ENCODE peak calls at places on chromosomes 13 and 19, in six cellular contexts. R, T, I, P, O and M are unnamed samples.

GRCh38 chr13:82878536-82878935 is 1003.7 kb downstream of the SLITRK1 start:
- DNase-seq in I (no peak), O (no peak), T (no peak), R (no peak), P (peak), M (no peak)

GRCh38 chr19:16025108-16026101 is 50.9 kb upstream of the TPM4 start:
- DNase-seq in P (no peak), O (peak), R (peak), T (peak), I (peak), M (no peak)

GRCh38 chr13:114130131-114130707 is 2.2 kb downstream of the RASA3 start:
- DNase-seq in T (no peak), R (no peak), P (no peak), O (no peak), I (no peak), M (no peak)

GRCh38 chr13:93714171-93714570 is 487.6 kb downstream of the GPC6 start:
- DNase-seq in T (no peak), R (no peak), I (no peak), P (no peak), O (no peak), M (no peak)

GRCh38 chr13:30738526-30738925 is 3.2 kb downstream of the ALOX5AP start:
- DNase-seq in I (no peak), P (no peak), O (no peak), T (no peak), R (no peak), M (no peak)

GRCh38 chr19:351976-352625 is 7.5 kb upstream of the MIER2 start:
- DNase-seq in R (no peak), O (no peak), T (no peak), I (no peak), P (no peak), M (no peak)

GRCh38 chr13:47100214-47100853 is 203.5 kb upstream of the HTR2A start:
- DNase-seq in R (peak), T (no peak), P (no peak), O (no peak), I (no peak), M (no peak)

GRCh38 chr19:46999878-47000277 is 19.8 kb upstream of the NPAS1 start:
- DNase-seq in P (no peak), T (no peak), O (no peak), R (no peak), I (no peak), M (no peak)

GRCh38 chr13:29760561-29760960 is 89.9 kb downstream of the UBL3 start:
- DNase-seq in R (no peak), T (no peak), O (no peak), P (no peak), I (no peak), M (no peak)

GRCh38 chr13:41802684-41803554 is 158.0 kb downstream of the VWA8 start:
- DNase-seq in P (no peak), O (no peak), R (no peak), I (no peak), T (peak), M (no peak)

GRCh38 chr13:97568850-97569249 is 134.9 kb downstream of the RAP2A start:
- DNase-seq in I (no peak), O (no peak), R (no peak), T (peak), P (no peak), M (no peak)

GRCh38 chr19:1765904-1766799 is 12.8 kb downstream of the ONECUT3 start:
- DNase-seq in T (no peak), R (no peak), I (no peak), P (no peak), O (no peak), M (no peak)

GRCh38 chr19:2618611-2619010 is 83.9 kb downstream of the GNG7 start:
- DNase-seq in P (no peak), O (peak), I (no peak), R (no peak), T (no peak), M (peak)